ENCODE peak calls at places on chromosomes 6 and 20, in ten cellular contexts. K is lower lobe of right lung, R is GM12878, W is spleen, J is IMR-90, E is aorta, L is HCT116, V is Panc1, C is tibial artery, Y is stomach. M is an unnamed sample.

GRCh38 chr6:169997930-169998218 is 246.5 kb downstream of the ERMARD start:
- DNase-seq in E (peak; percentile 70), W (peak; percentile 69), C (no peak), R (no peak), K (no peak), L (no peak), V (no peak), Y (no peak), J (no peak), M (no peak)

GRCh38 chr6:33694401-33694931 is 17.0 kb downstream of the UQCC2 start:
- DNase-seq in L (no peak), V (peak; percentile 72), C (no peak), R (no peak), J (peak; percentile 38), W (peak; percentile 87), Y (no peak), E (no peak), K (peak; percentile 47), M (no peak)

GRCh38 chr20:58331961-58332551 is 22.5 kb downstream of the RAB22A start:
- DNase-seq in W (no peak), V (no peak), L (no peak), E (no peak), R (no peak), Y (no peak), C (no peak), J (no peak), K (no peak), M (no peak)

GRCh38 chr6:110097443-110097842 is 82.0 kb downstream of the WASF1 start:
- DNase-seq in V (no peak), R (no peak), L (no peak), Y (no peak), C (no peak), W (no peak), K (no peak), J (no peak), E (no peak), M (no peak)

GRCh38 chr6:138278326-138278725 is 60.0 kb upstream of the PBOV1 start:
- DNase-seq in C (no peak), V (no peak), J (peak; percentile 2), K (no peak), Y (no peak), E (no peak), R (no peak), W (no peak), L (no peak), M (no peak)

GRCh38 chr6:34152806-34153565 is 7.1 kb upstream of the GRM4 start:
- DNase-seq in K (no peak), V (no peak), Y (no peak), W (peak; percentile 37), C (peak; percentile 48), E (peak; percentile 66), L (no peak), R (no peak), J (no peak), M (no peak)

GRCh38 chr20:47379433-47380150 is 23.1 kb upstream of the ZMYND8 start:
- DNase-seq in W (no peak), Y (no peak), R (no peak), E (no peak), V (no peak), J (peak; percentile 97), C (no peak), L (no peak), K (no peak), M (no peak)

GRCh38 chr6:158635427-158636073 is 9.0 kb downstream of the DYNLT1 start:
- DNase-seq in Y (no peak), W (no peak), L (no peak), R (no peak), V (no peak), E (no peak), J (no peak), C (peak; percentile 53), K (no peak), M (no peak)

GRCh38 chr6:159760602-159761057 is 1.2 kb upstream of the ACAT2 start:
- DNase-seq in C (no peak), E (no peak), V (no peak), R (no peak), J (peak; percentile 64), Y (no peak), L (no peak), W (no peak), K (no peak), M (no peak)

GRCh38 chr6:168035098-168035660 is 37.7 kb downstream of the KIF25 start:
- DNase-seq in Y (peak; percentile 45), R (no peak), E (peak; percentile 86), K (peak; percentile 72), V (no peak), J (peak; percentile 78), C (no peak), W (peak; percentile 81), L (no peak), M (no peak)

GRCh38 chr6:133991096-133991593 is 38.1 kb downstream of the TBPL1 start:
- DNase-seq in C (no peak), Y (no peak), R (no peak), L (no peak), W (no peak), E (no peak), K (no peak), J (peak; percentile 90), V (no peak), M (no peak)

GRCh38 chr20:36467076-36467999 is 74.0 kb upstream of the MYL9 start:
- DNase-seq in W (peak; percentile 89), E (peak; percentile 78), L (no peak), C (no peak), J (no peak), Y (peak; percentile 63), V (no peak), R (no peak), K (peak; percentile 64), M (peak; percentile 90)

GRCh38 chr6:15496345-15497131 is 166.3 kb downstream of the DTNBP1 start:
- DNase-seq in J (no peak), L (no peak), E (no peak), C (peak; percentile 66), K (no peak), V (no peak), Y (no peak), R (no peak), W (no peak), M (peak; percentile 12)

GRCh38 chr6:15499591-15499990 is 163.2 kb downstream of the DTNBP1 start:
- DNase-seq in Y (no peak), V (no peak), L (no peak), R (no peak), C (peak; percentile 49), K (no peak), J (no peak), E (no peak), W (no peak), M (peak; percentile 13)

GRCh38 chr6:15499125-15499524 is 163.7 kb downstream of the DTNBP1 start:
- DNase-seq in V (no peak), R (no peak), L (no peak), J (no peak), C (no peak), W (no peak), E (no peak), K (no peak), Y (no peak), M (peak; percentile 7)

GRCh38 chr6:15500078-15500740 is 162.6 kb downstream of the DTNBP1 start:
- DNase-seq in C (peak; percentile 33), K (no peak), R (no peak), J (no peak), W (no peak), Y (no peak), L (no peak), V (no peak), E (no peak), M (peak; percentile 20)

GRCh38 chr6:15498640-15499039 is 164.2 kb downstream of the DTNBP1 start:
- DNase-seq in Y (no peak), W (no peak), J (no peak), K (no peak), E (no peak), V (no peak), C (no peak), R (no peak), L (no peak), M (no peak)
- H3K36me3 ChIP-seq in Y (peaks cover 21% of the 10 kb centered on the region), W (peaks cover 4% of the 10 kb centered on the region), J (peaks cover 46% of the 10 kb centered on the region), K (peaks cover 44% of the 10 kb centered on the region), E (no peaks in the 10 kb centered on the region), V (no peaks in the 10 kb centered on the region), C (peaks cover 22% of the 10 kb centered on the region), R (peaks cover 51% of the 10 kb centered on the region), L (peaks cover 3% of the 10 kb centered on the region), M (no peaks in the 10 kb centered on the region)

GRCh38 chr20:19935842-19936241 is 81.3 kb upstream of the NAA20 start:
- DNase-seq in L (no peak), R (no peak), V (no peak), C (no peak), W (no peak), E (no peak), K (peak; percentile 65), Y (peak; percentile 67), J (no peak), M (peak; percentile 25)
- H3K27ac ChIP-seq in L (no peak overlapping the region), R (no peak overlapping the region), V (no peak overlapping the region), C (peak overlapping the region; percentile 10), W (no peak overlapping the region), E (no peak overlapping the region), K (peak overlapping the region; percentile 88), Y (peak overlapping the region; percentile 73), J (no peak overlapping the region), M (peak overlapping the region; percentile 39)

DNA sequence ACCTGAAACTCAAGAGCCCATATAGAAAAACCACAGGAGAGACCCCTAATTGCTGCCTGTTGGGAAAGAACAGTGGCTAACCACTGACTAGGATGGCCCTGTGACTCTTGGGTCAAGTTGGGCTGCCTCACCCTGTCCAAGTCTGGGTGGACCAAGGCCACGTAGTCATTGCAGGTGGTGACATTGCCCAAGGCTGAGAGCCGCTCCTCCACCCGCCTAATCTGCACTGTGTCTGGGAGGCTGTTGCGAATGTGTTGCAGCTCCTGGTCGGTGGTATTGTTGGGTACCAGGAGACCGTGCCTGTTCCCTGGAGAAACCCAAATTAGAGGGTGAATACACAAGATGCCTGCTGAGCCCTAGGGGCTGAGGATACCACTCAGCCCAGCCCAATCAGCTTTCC is 2.6 kb upstream of the MMP24OS start:
- DNase-seq in J (no peak), W (no peak), L (no peak), C (no peak), Y (no peak), V (no peak), R (no peak), K (no peak), E (no peak), M (no peak)
- H3K36me3 ChIP-seq in J (peaks cover 39% of the 10 kb centered on the region), W (no peaks in the 10 kb centered on the region), L (peaks cover 21% of the 10 kb centered on the region), C (peaks cover 23% of the 10 kb centered on the region), Y (peaks cover 21% of the 10 kb centered on the region), V (peaks cover 22% of the 10 kb centered on the region), R (peaks cover 21% of the 10 kb centered on the region), K (peaks cover 46% of the 10 kb centered on the region), E (no peaks in the 10 kb centered on the region), M (peaks cover 17% of the 10 kb centered on the region)

DNA sequence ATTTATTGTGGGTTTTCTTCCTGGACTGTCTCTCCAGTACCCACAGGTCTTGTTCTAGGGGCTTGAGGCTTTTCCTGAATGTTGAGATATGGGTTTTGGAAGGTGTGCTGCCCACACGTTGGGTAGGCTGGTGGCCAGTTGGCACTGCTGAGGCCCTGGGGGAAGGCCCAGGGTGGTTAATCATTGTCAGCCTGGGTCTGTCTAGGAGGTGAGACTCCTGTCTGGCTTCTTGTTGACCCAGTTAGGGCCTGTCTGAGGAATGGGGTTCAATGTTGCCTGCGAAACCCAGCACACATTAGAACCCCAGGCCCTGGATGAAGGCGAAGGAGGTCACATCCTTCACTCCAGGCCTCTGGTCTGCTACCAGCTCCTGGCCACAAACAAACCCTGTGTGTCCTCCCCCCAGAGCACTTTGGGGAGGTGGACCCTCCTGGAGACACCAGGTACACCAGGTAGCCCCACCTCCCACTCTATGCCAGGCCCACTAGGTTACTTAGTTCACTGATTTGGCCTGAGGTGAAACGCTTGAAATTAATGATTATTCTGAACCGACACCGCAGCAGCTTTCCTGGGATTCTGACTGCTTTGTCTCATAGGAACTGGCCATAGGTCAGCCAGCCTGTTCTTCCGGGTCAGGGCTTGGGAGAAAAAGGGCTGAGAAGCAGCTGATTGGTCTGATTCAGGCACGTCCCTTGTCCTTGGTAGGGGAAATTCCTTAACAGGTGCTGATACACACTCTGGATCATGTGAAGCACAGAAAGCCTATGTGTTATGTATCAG is 15.2 kb downstream of the DNMT3B start:
- DNase-seq in L (no peak), V (no peak), R (no peak), K (no peak), W (no peak), Y (peak; percentile 77), J (no peak), E (no peak), C (no peak), M (peak; percentile 94)
- H3K27ac ChIP-seq in L (no peak overlapping the region), V (no peak overlapping the region), R (no peak overlapping the region), K (no peak overlapping the region), W (no peak overlapping the region), Y (no peak overlapping the region), J (no peak overlapping the region), E (no peak overlapping the region), C (no peak overlapping the region), M (peak overlapping the region; percentile 91)